ENCODE peak calls at places on chromosomes 2 and 18, in six cellular contexts. H is neural progenitor cell, J is fibroblast of lung, X is Calu3, W is glutamatergic neuron, Y is choroid plexus epithelial cell. V is an unnamed sample.

GRCh38 chr2:74685408-74685807 is 31.4 kb downstream of the SEMA4F start:
- DNase-seq in H (no peak), J (no peak), X (no peak), W (no peak), Y (no peak), V (no peak)

GRCh38 chr2:158507141-158507540 is 50.4 kb downstream of the PKP4 start:
- DNase-seq in H (no peak), J (no peak), X (no peak), W (no peak), Y (no peak), V (no peak)

GRCh38 chr2:68418419-68418818 is 48.7 kb downstream of the FBXO48 start:
- DNase-seq in H (no peak), J (no peak), X (no peak), W (no peak), Y (no peak), V (no peak)

GRCh38 chr18:48493856-48494255 is 45.0 kb upstream of the CTIF start:
- DNase-seq in H (no peak), J (no peak), X (no peak), W (no peak), Y (no peak), V (no peak)

GRCh38 chr2:142286618-142287017 is 155.8 kb upstream of the LRP1B start:
- DNase-seq in H (peak), J (no peak), X (no peak), W (no peak), Y (no peak), V (no peak)

GRCh38 chr18:9096698-9097097 is 5.8 kb upstream of the NDUFV2 start:
- DNase-seq in H (no peak), J (no peak), X (no peak), W (no peak), Y (no peak), V (no peak)

GRCh38 chr2:8043295-8043694 is 638.6 kb upstream of the ID2 start:
- DNase-seq in H (no peak), J (no peak), X (no peak), W (no peak), Y (no peak), V (no peak)

GRCh38 chr2:18454692-18455255 is 105.7 kb downstream of the RDH14 start:
- DNase-seq in H (no peak), J (peak), X (no peak), W (no peak), Y (no peak), V (no peak)

GRCh38 chr2:215828528-215829184 is 184.7 kb downstream of the MREG start:
- DNase-seq in H (peak), J (peak), X (peak), W (peak), Y (peak), V (peak)

GRCh38 chr2:45128580-45128997 is 119.3 kb upstream of the SIX2 start:
- DNase-seq in H (no peak), J (peak), X (peak), W (no peak), Y (peak), V (no peak)
- TF ChIP-seq CTCF in H (no peak), J (no peak), X (no peak), W (no peak), Y (peak), V (no peak)

GRCh38 chr2:105396254-105397024 is 2.4 kb downstream of the FHL2 start:
- DNase-seq in H (no peak), J (peak), X (peak), W (no peak), Y (peak), V (peak)
- TF ChIP-seq CTCF in H (no peak), J (no peak), X (no peak), W (no peak), Y (no peak), V (no peak)

DNA sequence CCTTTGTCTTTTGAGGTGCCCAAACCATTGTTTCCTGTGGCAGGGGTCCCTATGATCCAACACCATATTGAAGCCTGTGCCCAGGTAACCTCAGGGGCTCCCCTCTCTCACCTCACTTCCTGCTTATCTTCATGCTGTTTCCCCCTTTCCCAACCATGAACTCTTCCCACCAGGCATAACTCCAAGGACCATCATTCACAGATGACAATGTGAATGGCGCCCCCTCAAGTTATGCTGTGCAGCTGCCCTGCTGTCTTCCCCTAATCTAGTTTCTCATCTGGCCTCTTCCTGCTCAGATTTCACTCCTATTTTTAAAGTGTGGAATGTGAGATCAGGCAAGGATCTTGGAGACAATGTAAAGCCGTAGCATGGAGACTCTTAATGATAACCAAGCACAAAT is 1.4 kb downstream of the GMPPA start:
- DNase-seq in H (peak), J (peak), X (no peak), W (no peak), Y (peak), V (no peak)
- TF ChIP-seq CTCF in H (peak), J (no peak), X (peak), W (no peak), Y (peak), V (no peak)

DNA sequence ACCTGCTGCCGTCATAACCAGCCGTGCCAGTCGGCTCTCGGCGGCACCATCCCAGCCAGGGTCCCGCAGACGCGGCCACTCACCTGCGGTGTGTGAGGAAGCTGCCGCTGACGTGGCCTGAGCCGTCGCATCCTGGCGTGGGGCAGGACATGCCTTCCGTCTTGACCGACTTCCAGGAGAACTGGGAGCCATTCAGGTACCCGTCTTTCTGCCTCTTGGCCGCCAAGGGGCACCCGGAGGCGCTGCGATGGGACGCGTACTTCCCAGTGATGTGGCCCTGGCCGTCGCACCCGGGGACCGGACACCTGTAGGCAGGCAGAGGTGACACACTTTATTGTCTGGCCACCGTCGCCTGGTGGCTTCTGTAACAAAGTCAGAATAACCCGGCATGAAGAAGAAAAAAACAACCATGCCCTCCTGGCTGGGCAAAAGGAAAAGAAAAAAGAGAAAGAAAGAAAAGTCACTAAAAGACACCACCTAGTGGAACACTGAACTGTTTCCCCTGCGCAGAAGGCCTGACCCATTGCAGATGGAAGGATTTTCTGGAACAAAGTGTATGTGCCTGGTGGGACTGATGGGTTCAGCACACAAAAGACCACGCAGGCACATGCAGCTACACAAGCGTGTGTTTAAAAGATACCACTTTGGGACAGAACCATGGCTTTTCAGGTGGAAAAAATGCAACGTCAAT is 94.9 kb upstream of the PXDN start:
- DNase-seq in H (no peak), J (no peak), X (no peak), W (no peak), Y (no peak), V (no peak)
- TF ChIP-seq CTCF in H (peak), J (no peak), X (no peak), W (no peak), Y (peak), V (no peak)

GRCh38 chr18:21243041-21243431 is 1.0 kb downstream of the GREB1L start:
- DNase-seq in H (peak), J (peak), X (peak), W (peak), Y (no peak), V (no peak)

GRCh38 chr18:21241224-21242131 is 554 bp upstream of the GREB1L start:
- DNase-seq in H (peak), J (no peak), X (peak), W (peak), Y (no peak), V (no peak)

GRCh38 chr18:21242141-21243040 is at the start of gene GREB1L:
- DNase-seq in H (peak), J (peak), X (peak), W (peak), Y (peak), V (peak)
- TF ChIP-seq CTCF in H (peak), J (no peak), X (no peak), W (peak), Y (no peak), V (no peak)

V was measured in mucosa of descending colon.